ENCODE peak calls at places on chromosome 6, in eight cellular contexts. I is central memory CD4-positive, alpha-beta T cell; F is GM23248; N is stimulated activated CD4-positive, alpha-beta T cell treated with anti-CD3 and anti-CD28 coated beads, Interleukin-2, amount 100 ng/mL, for 48 hours; L is GM20000; X is OCI-LY7; H is right atrium auricular region; P is EL. E is an unnamed sample.

GRCh38 chr6:1608976-1609661 is 596 bp upstream of the FOXC1 start:
- DNase-seq in I (no peak), F (peak; percentile 50), N (no peak), L (peak; percentile 52), X (no peak), H (no peak), P (peak; percentile 57), E (no peak)

GRCh38 chr6:135087803-135088202 is 33.2 kb upstream of the HBS1L start:
- DNase-seq in I (peak; percentile 79), F (no peak), N (no peak), L (no peak), X (no peak), H (no peak), P (no peak), E (no peak)

GRCh38 chr6:83758533-83758932 is 49.6 kb upstream of the SNAP91 start:
- DNase-seq in I (no peak), F (no peak), N (no peak), L (no peak), X (no peak), H (no peak), P (peak; percentile 2), E (no peak)

GRCh38 chr6:26545617-26546016 is 7.5 kb downstream of the HMGN4 start:
- DNase-seq in I (no peak), F (no peak), N (no peak), L (no peak), X (no peak), H (no peak), P (no peak), E (no peak)

GRCh38 chr6:132130530-132131298 is 179.5 kb upstream of the CCN2 start:
- DNase-seq in I (no peak), F (peak; percentile 77), N (no peak), L (peak; percentile 23), X (no peak), H (peak; percentile 73), P (peak; percentile 43), E (no peak)

GRCh38 chr6:158373209-158373608 is 60.9 kb downstream of the TULP4 start:
- DNase-seq in I (no peak), F (no peak), N (no peak), L (no peak), X (no peak), H (no peak), P (no peak), E (no peak)

GRCh38 chr6:5030596-5031136 is 26.8 kb upstream of the RPP40 start:
- DNase-seq in I (peak; percentile 40), F (peak; percentile 92), N (peak; percentile 78), L (peak; percentile 81), X (peak; percentile 85), H (peak; percentile 85), P (peak; percentile 90), E (peak; percentile 85)

GRCh38 chr6:158669145-158670035 is 19.5 kb downstream of the SYTL3 start:
- DNase-seq in I (no peak), F (peak; percentile 25), N (no peak), L (no peak), X (no peak), H (peak; percentile 44), P (peak; percentile 54), E (no peak)

GRCh38 chr6:29933955-29934354 is 8.4 kb upstream of the HLA-A start:
- DNase-seq in I (no peak), F (no peak), N (no peak), L (no peak), X (no peak), H (no peak), P (no peak), E (no peak)

E was measured in left lung.